ENCODE peak calls at places on chromosomes 4 and X, in five cellular contexts. W is stomach, T is endothelial cell, I is nephron progenitor cell, Z is RPMI8226. N is an unnamed sample.

GRCh38 chrX:108437789-108438623 is at the start of gene COL4A6:
- DNase-seq in W (no peak), T (peak), I (peak), Z (no peak), N (no peak)

GRCh38 chr4:114780205-114780604 is 181.6 kb downstream of the UGT8 start:
- DNase-seq in W (no peak), T (peak), I (peak), Z (peak), N (no peak)

GRCh38 chr4:174256277-174256713 is 27.2 kb downstream of the FBXO8 start:
- DNase-seq in W (no peak), T (no peak), I (no peak), Z (no peak), N (no peak)

GRCh38 chr4:102554482-102554881 is 53.3 kb downstream of the NFKB1 start:
- DNase-seq in W (no peak), T (no peak), I (no peak), Z (no peak), N (no peak)

GRCh38 chr4:133000012-133000411 is 149.1 kb upstream of the PCDH10 start:
- DNase-seq in W (no peak), T (no peak), I (no peak), Z (no peak), N (no peak)

GRCh38 chrX:154775611-154776349 is 13.1 kb downstream of the DKC1 start:
- DNase-seq in W (no peak), T (no peak), I (no peak), Z (peak), N (no peak)

GRCh38 chr4:25440478-25441030 is 63.5 kb downstream of the ANAPC4 start:
- DNase-seq in W (peak), T (no peak), I (no peak), Z (no peak), N (no peak)

GRCh38 chr4:16070203-16070602 is 13.6 kb downstream of the PROM1 start:
- DNase-seq in W (no peak), T (no peak), I (no peak), Z (no peak), N (no peak)

GRCh38 chrX:139126493-139126892 is 404.0 kb upstream of the F9 start:
- DNase-seq in W (peak), T (peak), I (peak), Z (peak), N (no peak)

GRCh38 chrX:11352296-11352741 is 59.1 kb downstream of the AMELX start:
- DNase-seq in W (no peak), T (no peak), I (no peak), Z (no peak), N (no peak)

GRCh38 chr4:31114821-31115220 is 394.7 kb downstream of the PCDH7 start:
- DNase-seq in W (no peak), T (no peak), I (no peak), Z (no peak), N (no peak)

GRCh38 chr4:152784490-152785195 is 4.9 kb downstream of the ARFIP1 start:
- DNase-seq in W (no peak), T (no peak), I (peak), Z (no peak), N (no peak)

GRCh38 chrX:72005046-72005445 is 94.4 kb downstream of the NHSL2 start:
- DNase-seq in W (no peak), T (no peak), I (no peak), Z (no peak), N (no peak)

GRCh38 chr4:8647626-8648025 is 55.1 kb downstream of the CPZ start:
- DNase-seq in W (peak), T (no peak), I (no peak), Z (no peak), N (no peak)

GRCh38 chr4:169099775-169100180 is 89.7 kb upstream of the CBR4 start:
- DNase-seq in W (no peak), T (no peak), I (no peak), Z (no peak), N (no peak)

GRCh38 chrX:22748093-22748999 is 251.4 kb upstream of the DDX53 start:
- DNase-seq in W (peak), T (peak), I (peak), Z (peak), N (no peak)

GRCh38 chr4:109465065-109465464 is 31.4 kb downstream of the SEC24B start:
- DNase-seq in W (no peak), T (no peak), I (no peak), Z (no peak), N (no peak)

GRCh38 chrX:101749436-101749835 is 89.8 kb upstream of the ARMCX2 start:
- DNase-seq in W (no peak), T (no peak), I (no peak), Z (no peak), N (no peak)

GRCh38 chrX:52576946-52577345 is 60.1 kb upstream of the XAGE1B start:
- DNase-seq in W (no peak), T (no peak), I (no peak), Z (no peak), N (no peak)

GRCh38 chrX:108020631-108021030 is 24.2 kb upstream of the VSIG1 start:
- DNase-seq in W (no peak), T (peak), I (no peak), Z (peak), N (no peak)

GRCh38 chr4:77040265-77040664 is 35.5 kb downstream of the CCNI start:
- DNase-seq in W (no peak), T (no peak), I (no peak), Z (no peak), N (no peak)

N was measured in D721Med.